ENCODE peak calls at places on chromosome X, in nine cellular contexts. One of them, this sample, is unnamed.

GRCh38 chrX:39158801-39159657 is 357.8 kb downstream of the MID1IP1 start:
- DNase-seq in breast epithelium: no peak
- DNase-seq in K562: no peak
- DNase-seq in sigmoid colon: no peak
- DNase-seq in SK-N-SH: peak; percentile 59
- DNase-seq in upper lobe of left lung: no peak
- DNase-seq in GM23338: no peak
- DNase-seq in GM12878: peak; percentile 67
- DNase-seq in stomach: no peak
- DNase-seq in this sample: no peak

GRCh38 chrX:23766650-23767551 is 16.1 kb upstream of the SAT1 start:
- DNase-seq in SK-N-SH: peak; percentile 41
- DNase-seq in sigmoid colon: no peak
- DNase-seq in GM12878: no peak
- DNase-seq in K562: no peak
- DNase-seq in upper lobe of left lung: peak; percentile 37
- DNase-seq in breast epithelium: no peak
- DNase-seq in stomach: no peak
- DNase-seq in GM23338: no peak
- DNase-seq in this sample: no peak

GRCh38 chrX:1465261-1466231 is 12.8 kb upstream of the ASMTL start:
- DNase-seq in GM12878: no peak
- DNase-seq in sigmoid colon: peak; percentile 57
- DNase-seq in GM23338: no peak
- DNase-seq in K562: no peak
- DNase-seq in SK-N-SH: no peak
- DNase-seq in breast epithelium: peak; percentile 4
- DNase-seq in upper lobe of left lung: peak; percentile 82
- DNase-seq in stomach: peak; percentile 17
- DNase-seq in this sample: no peak

GRCh38 chrX:130060122-130061069 is 49.9 kb downstream of the ELF4 start:
- DNase-seq in K562: peak; percentile 92
- DNase-seq in breast epithelium: peak; percentile 49
- DNase-seq in GM23338: peak; percentile 64
- DNase-seq in upper lobe of left lung: peak; percentile 97
- DNase-seq in sigmoid colon: peak; percentile 86
- DNase-seq in GM12878: no peak
- DNase-seq in stomach: peak; percentile 83
- DNase-seq in SK-N-SH: peak; percentile 98
- DNase-seq in this sample: peak; percentile 88

GRCh38 chrX:129823115-129823514 is 20.6 kb downstream of the ZDHHC9 start:
- DNase-seq in breast epithelium: no peak
- DNase-seq in GM23338: peak; percentile 63
- DNase-seq in SK-N-SH: peak; percentile 52
- DNase-seq in K562: peak; percentile 48
- DNase-seq in GM12878: no peak
- DNase-seq in stomach: peak; percentile 33
- DNase-seq in sigmoid colon: no peak
- DNase-seq in upper lobe of left lung: no peak
- DNase-seq in this sample: no peak

GRCh38 chrX:51759055-51759454 is 15.8 kb downstream of the GSPT2 start:
- DNase-seq in upper lobe of left lung: no peak
- DNase-seq in GM12878: no peak
- DNase-seq in stomach: no peak
- DNase-seq in GM23338: peak; percentile 67
- DNase-seq in breast epithelium: no peak
- DNase-seq in sigmoid colon: no peak
- DNase-seq in SK-N-SH: peak; percentile 14
- DNase-seq in K562: no peak
- DNase-seq in this sample: no peak

GRCh38 chrX:137930562-137930961 is 364.6 kb downstream of the ZIC3 start:
- DNase-seq in K562: no peak
- DNase-seq in stomach: no peak
- DNase-seq in SK-N-SH: no peak
- DNase-seq in breast epithelium: no peak
- DNase-seq in GM12878: no peak
- DNase-seq in GM23338: no peak
- DNase-seq in upper lobe of left lung: no peak
- DNase-seq in sigmoid colon: no peak
- DNase-seq in this sample: no peak

GRCh38 chrX:136689441-136689840 is 41.5 kb downstream of the CD40LG start:
- DNase-seq in SK-N-SH: no peak
- DNase-seq in sigmoid colon: no peak
- DNase-seq in K562: no peak
- DNase-seq in breast epithelium: no peak
- DNase-seq in upper lobe of left lung: no peak
- DNase-seq in GM23338: peak; percentile 60
- DNase-seq in GM12878: no peak
- DNase-seq in stomach: no peak
- DNase-seq in this sample: no peak

GRCh38 chrX:20595928-20596550 is 329.3 kb upstream of the RPS6KA3 start:
- DNase-seq in SK-N-SH: no peak
- DNase-seq in breast epithelium: no peak
- DNase-seq in sigmoid colon: no peak
- DNase-seq in upper lobe of left lung: no peak
- DNase-seq in GM12878: no peak
- DNase-seq in GM23338: peak; percentile 0
- DNase-seq in K562: no peak
- DNase-seq in stomach: no peak
- DNase-seq in this sample: no peak

GRCh38 chrX:78321809-78322208 is 5.6 kb downstream of the CYSLTR1 start:
- DNase-seq in SK-N-SH: no peak
- DNase-seq in stomach: peak; percentile 30
- DNase-seq in GM12878: no peak
- DNase-seq in GM23338: no peak
- DNase-seq in breast epithelium: no peak
- DNase-seq in K562: no peak
- DNase-seq in sigmoid colon: no peak
- DNase-seq in upper lobe of left lung: no peak
- DNase-seq in this sample: peak; percentile 7

GRCh38 chrX:154354013-154354412 is 20.4 kb downstream of the FLNA start:
- DNase-seq in sigmoid colon: peak; percentile 70
- DNase-seq in K562: no peak
- DNase-seq in SK-N-SH: no peak
- DNase-seq in GM12878: no peak
- DNase-seq in GM23338: no peak
- DNase-seq in upper lobe of left lung: peak; percentile 45
- DNase-seq in stomach: no peak
- DNase-seq in breast epithelium: no peak
- DNase-seq in this sample: no peak
- TF ChIP-seq POLR2AphosphoS5 in sigmoid colon: peak; percentile 72
- TF ChIP-seq POLR2AphosphoS5 in K562: no peak
- TF ChIP-seq POLR2AphosphoS5 in SK-N-SH: no peak
- TF ChIP-seq POLR2AphosphoS5 in GM12878: no peak
- TF ChIP-seq POLR2AphosphoS5 in GM23338: no peak
- TF ChIP-seq POLR2AphosphoS5 in upper lobe of left lung: no peak
- TF ChIP-seq POLR2AphosphoS5 in stomach: no peak
- TF ChIP-seq POLR2AphosphoS5 in breast epithelium: no peak
- TF ChIP-seq POLR2AphosphoS5 in this sample: no peak

GRCh38 chrX:21963226-21963625 is 22.7 kb downstream of the SMS start:
- DNase-seq in stomach: no peak
- DNase-seq in GM12878: no peak
- DNase-seq in SK-N-SH: no peak
- DNase-seq in breast epithelium: no peak
- DNase-seq in sigmoid colon: no peak
- DNase-seq in upper lobe of left lung: no peak
- DNase-seq in K562: no peak
- DNase-seq in GM23338: no peak
- DNase-seq in this sample: no peak

GRCh38 chrX:21960569-21960968 is 20.1 kb downstream of the SMS start:
- DNase-seq in K562: no peak
- DNase-seq in upper lobe of left lung: no peak
- DNase-seq in sigmoid colon: no peak
- DNase-seq in GM23338: no peak
- DNase-seq in GM12878: no peak
- DNase-seq in stomach: no peak
- DNase-seq in breast epithelium: no peak
- DNase-seq in SK-N-SH: no peak
- DNase-seq in this sample: no peak

GRCh38 chrX:21966866-21967265 is 26.4 kb downstream of the SMS start:
- DNase-seq in upper lobe of left lung: no peak
- DNase-seq in K562: no peak
- DNase-seq in SK-N-SH: no peak
- DNase-seq in breast epithelium: no peak
- DNase-seq in stomach: no peak
- DNase-seq in GM23338: no peak
- DNase-seq in sigmoid colon: no peak
- DNase-seq in GM12878: no peak
- DNase-seq in this sample: no peak

GRCh38 chrX:21961142-21961541 is 20.6 kb downstream of the SMS start:
- DNase-seq in GM23338: no peak
- DNase-seq in K562: no peak
- DNase-seq in SK-N-SH: no peak
- DNase-seq in GM12878: no peak
- DNase-seq in upper lobe of left lung: no peak
- DNase-seq in breast epithelium: no peak
- DNase-seq in sigmoid colon: no peak
- DNase-seq in stomach: no peak
- DNase-seq in this sample: no peak

DNA sequence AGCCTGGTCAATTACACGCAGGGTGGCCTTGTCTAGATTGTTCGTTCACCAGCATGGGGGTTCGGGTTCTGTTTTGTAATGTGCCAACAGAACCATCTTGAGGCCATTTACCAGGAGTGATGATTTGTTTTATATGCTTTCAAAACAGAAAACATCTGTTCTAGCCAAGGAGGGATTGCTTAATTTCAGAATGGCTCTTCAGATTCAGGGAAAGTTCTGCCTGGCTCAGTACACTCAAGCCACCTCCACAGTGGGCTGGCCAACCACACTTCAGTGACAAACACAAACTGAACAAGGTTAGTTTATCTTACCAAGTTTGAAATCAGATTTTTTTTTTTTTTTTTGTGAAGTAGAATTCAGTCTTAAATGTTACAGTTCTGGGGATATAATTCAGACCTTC is 23.2 kb downstream of the SMS start:
- DNase-seq in SK-N-SH: no peak
- DNase-seq in breast epithelium: no peak
- DNase-seq in GM23338: no peak
- DNase-seq in sigmoid colon: no peak
- DNase-seq in stomach: no peak
- DNase-seq in upper lobe of left lung: no peak
- DNase-seq in GM12878: no peak
- DNase-seq in K562: no peak
- DNase-seq in this sample: no peak
- TF ChIP-seq POLR2AphosphoS5 in SK-N-SH: no peak
- TF ChIP-seq POLR2AphosphoS5 in breast epithelium: peak; percentile 45
- TF ChIP-seq POLR2AphosphoS5 in GM23338: no peak
- TF ChIP-seq POLR2AphosphoS5 in sigmoid colon: no peak
- TF ChIP-seq POLR2AphosphoS5 in stomach: no peak
- TF ChIP-seq POLR2AphosphoS5 in upper lobe of left lung: no peak
- TF ChIP-seq POLR2AphosphoS5 in GM12878: no peak
- TF ChIP-seq POLR2AphosphoS5 in K562: no peak
- TF ChIP-seq POLR2AphosphoS5 in this sample: no peak

GRCh38 chrX:150499240-150499639 is 69.2 kb upstream of the MTM1 start:
- DNase-seq in GM23338: no peak
- DNase-seq in upper lobe of left lung: no peak
- DNase-seq in GM12878: no peak
- DNase-seq in SK-N-SH: no peak
- DNase-seq in breast epithelium: no peak
- DNase-seq in K562: no peak
- DNase-seq in stomach: no peak
- DNase-seq in sigmoid colon: no peak
- DNase-seq in this sample: no peak

DNA sequence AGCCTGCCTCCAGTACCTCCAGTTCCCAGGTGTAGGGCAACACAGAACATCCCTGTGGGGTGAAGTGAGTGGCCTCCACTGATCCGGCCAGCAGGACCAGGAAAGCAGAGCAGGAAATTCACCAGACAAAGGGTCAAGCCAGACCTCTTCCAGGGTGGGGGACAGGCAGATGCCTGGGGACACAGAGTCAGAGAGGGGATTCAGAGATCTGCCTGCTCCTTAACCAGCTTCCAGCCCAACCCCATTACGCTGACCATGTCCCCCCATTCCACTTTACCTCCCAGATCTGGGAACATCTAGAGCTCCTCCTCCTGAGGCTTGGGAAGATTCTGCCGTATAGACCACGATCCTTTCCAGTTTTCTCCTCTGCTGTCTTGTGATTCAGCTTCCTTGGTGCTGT is 72.9 kb upstream of the MTM1 start:
- DNase-seq in GM12878: no peak
- DNase-seq in breast epithelium: no peak
- DNase-seq in SK-N-SH: no peak
- DNase-seq in stomach: no peak
- DNase-seq in sigmoid colon: no peak
- DNase-seq in K562: no peak
- DNase-seq in upper lobe of left lung: no peak
- DNase-seq in GM23338: no peak
- DNase-seq in this sample: no peak
- TF ChIP-seq POLR2AphosphoS5 in GM12878: no peak
- TF ChIP-seq POLR2AphosphoS5 in breast epithelium: no peak
- TF ChIP-seq POLR2AphosphoS5 in SK-N-SH: no peak
- TF ChIP-seq POLR2AphosphoS5 in stomach: no peak
- TF ChIP-seq POLR2AphosphoS5 in sigmoid colon: no peak
- TF ChIP-seq POLR2AphosphoS5 in K562: no peak
- TF ChIP-seq POLR2AphosphoS5 in upper lobe of left lung: no peak
- TF ChIP-seq POLR2AphosphoS5 in GM23338: no peak
- TF ChIP-seq POLR2AphosphoS5 in this sample: no peak

GRCh38 chrX:71922697-71923096 is 12.1 kb downstream of the NHSL2 start:
- DNase-seq in SK-N-SH: no peak
- DNase-seq in sigmoid colon: no peak
- DNase-seq in GM23338: no peak
- DNase-seq in upper lobe of left lung: no peak
- DNase-seq in K562: no peak
- DNase-seq in GM12878: no peak
- DNase-seq in breast epithelium: no peak
- DNase-seq in stomach: no peak
- DNase-seq in this sample: no peak
- TF ChIP-seq POLR2AphosphoS5 in SK-N-SH: no peak
- TF ChIP-seq POLR2AphosphoS5 in sigmoid colon: no peak
- TF ChIP-seq POLR2AphosphoS5 in GM23338: no peak
- TF ChIP-seq POLR2AphosphoS5 in upper lobe of left lung: no peak
- TF ChIP-seq POLR2AphosphoS5 in K562: no peak
- TF ChIP-seq POLR2AphosphoS5 in GM12878: no peak
- TF ChIP-seq POLR2AphosphoS5 in breast epithelium: no peak
- TF ChIP-seq POLR2AphosphoS5 in stomach: no peak
- TF ChIP-seq POLR2AphosphoS5 in this sample: no peak

DNA sequence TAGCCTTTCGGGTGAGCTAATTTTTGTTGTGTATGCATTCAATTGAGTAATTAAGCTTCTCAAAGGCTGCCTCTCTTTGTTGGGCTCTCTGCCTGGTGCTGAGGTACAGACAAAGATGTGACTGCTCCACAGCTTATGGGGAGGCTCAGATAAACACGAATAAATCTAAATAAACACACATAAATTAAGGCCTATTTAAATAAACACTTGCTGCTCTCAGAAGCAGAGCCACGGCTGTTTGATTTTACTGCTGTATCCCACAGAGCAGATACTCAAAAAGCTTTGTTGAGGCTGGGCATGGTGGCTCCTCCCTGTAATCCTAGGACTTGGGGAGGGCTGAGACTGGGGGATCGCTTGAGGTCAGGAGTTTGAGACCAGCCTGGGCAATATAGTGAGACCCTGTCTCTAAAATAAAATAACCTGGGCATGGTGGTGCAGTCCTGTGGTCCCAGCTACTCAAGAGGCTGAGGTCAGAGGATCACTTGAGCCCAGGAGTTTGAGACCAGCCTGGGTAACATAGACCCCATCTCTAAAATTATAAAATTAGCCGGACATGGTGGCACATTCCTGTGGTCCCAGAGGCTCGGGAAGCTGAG is 8.4 kb upstream of the CD99 start:
- DNase-seq in sigmoid colon: no peak
- DNase-seq in GM23338: no peak
- DNase-seq in SK-N-SH: no peak
- DNase-seq in K562: no peak
- DNase-seq in breast epithelium: no peak
- DNase-seq in GM12878: no peak
- DNase-seq in stomach: no peak
- DNase-seq in upper lobe of left lung: no peak
- DNase-seq in this sample: no peak
- TF ChIP-seq POLR2AphosphoS5 in sigmoid colon: peak; percentile 70
- TF ChIP-seq POLR2AphosphoS5 in GM23338: no peak
- TF ChIP-seq POLR2AphosphoS5 in SK-N-SH: no peak
- TF ChIP-seq POLR2AphosphoS5 in K562: no peak
- TF ChIP-seq POLR2AphosphoS5 in breast epithelium: no peak
- TF ChIP-seq POLR2AphosphoS5 in GM12878: no peak
- TF ChIP-seq POLR2AphosphoS5 in stomach: no peak
- TF ChIP-seq POLR2AphosphoS5 in upper lobe of left lung: no peak
- TF ChIP-seq POLR2AphosphoS5 in this sample: no peak